ENCODE peak calls at places on chromosomes 1 and 21, in ten cellular contexts. J, U, G, W, M, S, N, Q, O and L are unnamed samples.

GRCh38 chr1:45016767-45017166 is 4.7 kb downstream of the UROD start:
- DNase-seq in O (no peak), Q (no peak), G (no peak), U (no peak), J (no peak), S (no peak), W (no peak), M (no peak), N (no peak), L (no peak)

GRCh38 chr1:206715552-206716518 is 31.1 kb downstream of the MAPKAPK2 start:
- DNase-seq in N (no peak), U (no peak), O (no peak), W (no peak), S (no peak), G (no peak), J (no peak), M (no peak), Q (peak), L (no peak)

GRCh38 chr1:196433000-196433399 is 175.2 kb downstream of the KCNT2 start:
- DNase-seq in S (no peak), Q (no peak), N (no peak), W (no peak), U (no peak), J (no peak), G (no peak), O (no peak), M (no peak), L (no peak)

GRCh38 chr1:71668059-71668458 is 587.2 kb upstream of the ZRANB2 start:
- DNase-seq in M (no peak), S (no peak), U (no peak), N (no peak), W (no peak), Q (no peak), G (no peak), O (no peak), J (no peak), L (no peak)

GRCh38 chr1:35486858-35487408 is 70.3 kb downstream of the KIAA0319L start:
- DNase-seq in J (no peak), W (no peak), G (no peak), N (no peak), U (no peak), M (no peak), O (no peak), Q (no peak), S (no peak), L (no peak)

GRCh38 chr21:36385909-36386642 is 884 bp downstream of the CHAF1B start:
- DNase-seq in J (no peak), G (no peak), Q (no peak), N (peak), W (no peak), M (no peak), O (no peak), U (no peak), S (no peak), L (no peak)

GRCh38 chr1:221392453-221392852 is 349.4 kb downstream of the DUSP10 start:
- DNase-seq in U (no peak), W (peak), J (peak), O (no peak), M (peak), Q (peak), S (no peak), G (peak), N (peak), L (no peak)

GRCh38 chr1:110291241-110292030 is 47.7 kb upstream of the RBM15 start:
- DNase-seq in J (no peak), W (peak), O (no peak), G (no peak), M (no peak), Q (no peak), U (no peak), N (no peak), S (no peak), L (no peak)

GRCh38 chr21:45128613-45129226 is 54.3 kb downstream of the ADARB1 start:
- DNase-seq in U (peak), N (peak), Q (peak), O (peak), J (peak), W (peak), S (peak), M (peak), G (peak), L (no peak)

GRCh38 chr1:25700626-25701025 is 84.0 kb downstream of the MAN1C1 start:
- DNase-seq in W (no peak), O (peak), M (no peak), G (no peak), N (no peak), S (no peak), J (no peak), Q (peak), U (no peak), L (no peak)

GRCh38 chr1:197917813-197918646 is 858 bp downstream of the LHX9 start:
- DNase-seq in W (no peak), M (no peak), S (no peak), O (no peak), N (no peak), J (no peak), Q (no peak), U (no peak), G (no peak), L (peak)

GRCh38 chr1:150765229-150765976 is at the start of gene CTSS:
- DNase-seq in U (no peak), N (peak), W (no peak), G (no peak), M (peak), O (no peak), J (no peak), Q (no peak), S (no peak), L (no peak)

GRCh38 chr1:33365560-33365997 is 44.7 kb upstream of the A3GALT2 start:
- DNase-seq in Q (no peak), O (no peak), W (no peak), N (peak), M (peak), J (no peak), S (peak), U (no peak), G (no peak), L (no peak)

GRCh38 chr1:66438062-66438970 is 95.6 kb upstream of the SGIP1 start:
- DNase-seq in G (no peak), O (no peak), W (no peak), S (no peak), M (no peak), N (no peak), Q (no peak), J (no peak), U (no peak), L (no peak)

DNA sequence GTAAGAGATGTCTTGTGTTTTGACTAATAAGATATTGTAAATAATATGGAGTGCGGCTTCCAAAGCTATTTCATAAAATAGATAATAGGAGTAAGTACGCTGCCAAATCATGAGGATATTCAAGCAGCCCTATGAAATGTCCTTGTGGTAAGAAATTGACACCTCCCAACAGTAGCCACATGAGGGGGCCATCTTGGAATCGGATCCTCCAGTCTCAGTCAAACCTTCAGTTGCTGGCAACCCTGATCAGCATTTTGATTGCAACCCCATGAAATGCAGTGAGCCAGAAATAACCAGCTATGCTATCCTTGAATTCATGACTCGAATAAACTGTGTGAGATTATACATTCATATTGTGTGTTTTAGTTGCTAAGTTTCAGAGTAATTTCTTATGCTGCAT is 212.4 kb downstream of the PLA2G4A start:
- DNase-seq in U (no peak), S (no peak), O (no peak), Q (no peak), W (no peak), J (no peak), G (no peak), M (no peak), N (no peak), L (no peak)
- TF ChIP-seq CTCF in U (no peak), S (no peak), O (no peak), Q (no peak), W (no peak), J (no peak), G (no peak), M (no peak), N (no peak), L (no peak)

GRCh38 chr21:31623664-31624063 is 35.8 kb upstream of the SOD1 start:
- DNase-seq in S (no peak), G (no peak), Q (no peak), M (no peak), W (no peak), J (no peak), N (peak), O (no peak), U (no peak), L (no peak)

GRCh38 chr21:31624961-31625491 is 34.5 kb upstream of the SOD1 start:
- DNase-seq in M (no peak), O (no peak), W (no peak), U (no peak), N (no peak), S (no peak), G (no peak), J (no peak), Q (no peak), L (no peak)

GRCh38 chr21:31618696-31619430 is 40.6 kb upstream of the SOD1 start:
- DNase-seq in W (no peak), U (no peak), Q (no peak), M (no peak), S (no peak), O (no peak), N (no peak), J (no peak), G (no peak), L (no peak)

GRCh38 chr21:31622397-31622796 is 37.1 kb upstream of the SOD1 start:
- DNase-seq in N (no peak), S (no peak), Q (no peak), G (no peak), O (no peak), M (no peak), J (no peak), U (no peak), W (no peak), L (no peak)

DNA sequence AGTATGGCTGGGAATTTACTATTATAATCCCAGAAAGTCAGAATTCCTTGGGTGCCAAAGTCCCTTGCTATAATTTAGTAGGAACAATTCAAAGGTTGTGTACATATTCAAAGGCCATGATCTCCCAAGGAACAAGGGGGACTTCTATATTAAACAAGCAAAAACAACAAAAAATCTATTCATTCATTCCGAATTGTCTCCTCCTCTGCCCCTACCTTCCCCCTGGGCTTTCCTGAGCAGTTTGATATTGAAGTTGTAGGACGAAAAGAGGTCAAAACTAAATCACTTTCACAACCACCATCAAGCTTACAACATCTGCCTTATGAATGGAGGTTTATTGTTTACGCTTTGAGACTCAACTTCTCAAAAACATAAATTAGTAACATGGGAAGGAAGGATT is 35.3 kb upstream of the SOD1 start:
- DNase-seq in N (no peak), O (no peak), G (no peak), S (no peak), M (no peak), J (no peak), Q (no peak), W (no peak), U (no peak), L (no peak)
- TF ChIP-seq CTCF in N (no peak), O (no peak), G (no peak), S (no peak), M (no peak), J (no peak), Q (no peak), W (no peak), U (no peak), L (no peak)

DNA sequence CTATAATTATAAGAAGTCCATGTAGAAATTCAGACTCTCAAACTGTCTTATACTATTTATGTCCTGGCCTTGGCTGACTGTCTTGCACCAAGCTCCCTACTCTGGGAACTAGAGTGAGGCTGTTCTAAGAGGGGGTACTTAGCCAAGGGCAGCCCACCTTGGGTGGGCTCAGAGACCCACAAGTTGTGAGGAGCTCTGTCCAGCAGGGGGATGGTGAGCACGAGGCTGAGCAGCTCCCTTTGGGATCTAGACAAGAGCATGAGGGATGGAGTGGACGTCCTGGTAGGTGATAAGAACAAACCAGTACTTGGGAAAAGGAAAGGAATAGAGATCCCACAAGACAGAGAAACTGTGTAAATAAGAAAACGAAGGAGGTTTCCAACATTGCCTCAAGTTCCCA is 127.1 kb upstream of the SLC44A3 start:
- DNase-seq in M (no peak), N (no peak), Q (no peak), U (no peak), W (no peak), O (peak), J (no peak), S (no peak), G (no peak), L (no peak)
- TF ChIP-seq CTCF in M (peak), N (no peak), Q (no peak), U (no peak), W (no peak), O (peak), J (no peak), S (no peak), G (no peak), L (no peak)

GRCh38 chr1:218674280-218674773 is 329.2 kb downstream of the TGFB2 start:
- DNase-seq in O (peak), W (no peak), J (peak), N (peak), Q (no peak), M (peak), U (peak), G (peak), S (peak), L (peak)
- TF ChIP-seq CTCF in O (no peak), W (no peak), J (no peak), N (peak), Q (no peak), M (no peak), U (no peak), G (no peak), S (peak), L (no peak)

DNA sequence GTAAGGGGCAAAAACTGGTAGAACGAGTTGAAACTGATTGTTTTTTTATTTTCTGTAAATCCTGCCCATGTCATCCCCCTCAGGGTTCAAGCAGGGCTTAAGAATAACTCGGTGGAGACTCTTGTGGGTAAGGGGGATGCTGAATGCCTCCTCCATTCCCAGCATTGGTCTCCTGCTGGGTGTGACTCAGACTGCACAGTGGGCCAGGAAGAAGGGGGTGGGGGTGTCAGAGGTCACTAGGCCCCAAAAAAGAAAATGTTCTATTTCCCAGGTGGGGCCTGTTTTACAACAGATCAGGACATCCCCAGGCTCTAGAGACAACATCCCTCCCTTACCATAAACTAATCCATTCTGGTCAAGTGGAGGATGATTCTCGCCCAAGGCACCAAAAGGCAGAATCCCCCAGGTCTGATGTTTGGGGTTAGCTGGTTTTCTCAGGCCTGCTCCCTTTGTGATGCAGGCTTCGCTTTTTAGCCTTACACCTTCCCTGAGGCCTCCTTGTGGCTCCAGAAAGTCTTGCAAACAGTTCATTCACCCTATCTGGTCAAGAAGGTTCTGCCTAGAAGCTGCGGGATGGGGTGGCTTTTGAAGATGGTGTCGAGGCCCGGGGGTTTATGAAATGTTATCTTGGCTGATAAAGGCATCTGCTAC is 10.7 kb upstream of the GRHL3 start:
- DNase-seq in N (peak), W (no peak), M (peak), S (no peak), G (no peak), J (no peak), Q (no peak), U (no peak), O (peak), L (no peak)
- TF ChIP-seq CTCF in N (peak), W (no peak), M (peak), S (no peak), G (no peak), J (no peak), Q (no peak), U (no peak), O (no peak), L (no peak)